ENCODE peak calls at places on chromosomes 1 and 21, in six cellular contexts. D is upper lobe of right lung, F is right cardiac atrium, Z is fibroblast of lung, O is cardiac muscle cell, C is kidney. H is an unnamed sample.

GRCh38 chr1:153888518-153888917 is 34.3 kb downstream of the GATAD2B start:
- DNase-seq in O (peak; percentile 56), C (no peak), D (no peak), Z (no peak), F (no peak), H (no peak)

GRCh38 chr1:211352985-211353515 is 26.4 kb downstream of the TRAF5 start:
- DNase-seq in C (no peak), F (no peak), Z (no peak), O (peak; percentile 17), D (no peak), H (no peak)

GRCh38 chr1:93707956-93708355 is 26.3 kb upstream of the BCAR3 start:
- DNase-seq in F (no peak), Z (no peak), D (peak; percentile 46), O (no peak), C (no peak), H (peak; percentile 36)

GRCh38 chr1:237875291-237875690 is 15.4 kb downstream of the ZP4 start:
- DNase-seq in C (no peak), D (no peak), Z (peak; percentile 70), O (no peak), F (no peak), H (no peak)

GRCh38 chr1:226643167-226643566 is 94.6 kb downstream of the STUM start:
- DNase-seq in C (peak; percentile 63), Z (peak; percentile 89), D (peak; percentile 77), O (no peak), F (no peak), H (peak; percentile 62)

GRCh38 chr1:3481836-3482589 is 27.5 kb downstream of the ARHGEF16 start:
- DNase-seq in C (peak; percentile 88), D (no peak), O (no peak), Z (no peak), F (no peak), H (no peak)

GRCh38 chr1:26788836-26789611 is 1.3 kb downstream of the PIGV start:
- DNase-seq in O (peak; percentile 85), C (peak; percentile 93), Z (peak; percentile 79), D (peak; percentile 89), F (peak; percentile 89), H (peak; percentile 84)

GRCh38 chr1:193013707-193014106 is 45.5 kb downstream of the UCHL5 start:
- DNase-seq in Z (no peak), O (no peak), F (no peak), C (no peak), D (no peak), H (no peak)

GRCh38 chr1:113976609-113977278 is 2.5 kb upstream of the OLFML3 start:
- DNase-seq in F (no peak), C (no peak), D (no peak), Z (peak; percentile 67), O (peak; percentile 41), H (no peak)

GRCh38 chr1:175009532-175009931 is 9.8 kb downstream of the CACYBP start:
- DNase-seq in C (no peak), O (no peak), F (no peak), D (no peak), Z (no peak), H (no peak)

GRCh38 chr1:43206721-43207228 is 34.6 kb downstream of the CFAP57 start:
- DNase-seq in F (peak; percentile 40), O (peak; percentile 73), Z (peak; percentile 98), C (peak; percentile 74), D (peak; percentile 72), H (no peak)

GRCh38 chr21:43712268-43712942 is 6.5 kb upstream of the PDXK start:
- DNase-seq in D (peak; percentile 87), C (peak; percentile 94), Z (peak; percentile 84), F (no peak), O (no peak), H (no peak)

GRCh38 chr21:32653326-32653901 is 41.2 kb upstream of the CFAP298 start:
- DNase-seq in O (peak; percentile 39), C (no peak), Z (no peak), D (no peak), F (no peak), H (peak; percentile 27)

GRCh38 chr1:79460773-79461436 is 454.4 kb upstream of the ADGRL4 start:
- DNase-seq in Z (no peak), O (no peak), F (no peak), D (no peak), C (no peak), H (no peak)

GRCh38 chr1:42747125-42747524 is 7.1 kb upstream of the CLDN19 start:
- DNase-seq in O (peak; percentile 76), F (peak; percentile 52), Z (no peak), C (no peak), D (no peak), H (peak; percentile 19)

GRCh38 chr1:1619917-1620361 is 4.6 kb downstream of the MIB2 start:
- DNase-seq in C (peak; percentile 69), O (no peak), F (peak; percentile 18), D (no peak), Z (no peak), H (no peak)

GRCh38 chr1:67350783-67351182 is 43.1 kb downstream of the IL12RB2 start:
- DNase-seq in C (no peak), D (no peak), Z (no peak), O (no peak), F (no peak), H (no peak)

GRCh38 chr1:100036718-100037664 is 67.2 kb downstream of the SLC35A3 start:
- DNase-seq in O (peak; percentile 5), C (no peak), D (no peak), Z (peak; percentile 70), F (no peak), H (no peak)

GRCh38 chr1:58774027-58774426 is 9.8 kb downstream of the JUN start:
- DNase-seq in Z (no peak), D (no peak), C (no peak), O (no peak), F (no peak), H (no peak)

GRCh38 chr1:56065729-56066128 is 513.6 kb downstream of the PLPP3 start:
- DNase-seq in C (no peak), F (no peak), D (no peak), O (no peak), Z (peak; percentile 64), H (no peak)

GRCh38 chr1:180887841-180888240 is 24.9 kb upstream of the KIAA1614 start:
- DNase-seq in C (no peak), F (no peak), O (no peak), Z (no peak), D (no peak), H (no peak)

DNA sequence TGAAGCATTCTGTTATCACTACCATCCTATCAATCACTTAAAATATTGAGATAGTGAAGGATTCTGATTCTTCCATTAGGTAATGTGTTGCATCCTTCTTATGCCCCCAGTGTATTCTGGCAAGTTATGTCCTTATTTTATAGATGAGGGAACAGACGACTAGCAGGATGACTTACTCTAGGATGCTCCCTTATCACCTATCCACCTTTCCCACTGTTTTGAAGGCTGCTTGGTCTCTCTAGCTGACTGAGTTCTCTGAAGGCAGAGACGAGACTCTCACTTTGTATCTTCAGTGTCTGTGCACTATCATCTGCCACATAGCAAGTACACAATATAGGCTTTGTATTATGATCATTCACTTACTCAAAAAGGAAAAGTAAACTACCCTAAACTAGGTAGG is 4.0 kb downstream of the GLUL start:
- DNase-seq in F (no peak), Z (no peak), C (no peak), D (no peak), O (no peak), H (no peak)
- H3K4me3 ChIP-seq in F (peak overlapping the region; percentile 91), Z (no peak overlapping the region), C (no peak overlapping the region), D (peak overlapping the region; percentile 94), O (no peak overlapping the region), H (no peak overlapping the region)

GRCh38 chr1:162383091-162383490 is 1.6 kb downstream of the C1orf226 start:
- DNase-seq in Z (no peak), D (no peak), F (no peak), C (no peak), O (no peak), H (no peak)

GRCh38 chr1:162380061-162380846 is 1.3 kb upstream of the C1orf226 start:
- DNase-seq in Z (peak; percentile 23), C (peak; percentile 60), O (no peak), F (no peak), D (no peak), H (no peak)

GRCh38 chr1:162381941-162382750 is 618 bp downstream of the C1orf226 start:
- DNase-seq in Z (no peak), F (no peak), D (no peak), C (peak; percentile 61), O (no peak), H (no peak)

GRCh38 chr1:162383516-162383915 is 2.0 kb downstream of the C1orf226 start:
- DNase-seq in C (no peak), D (no peak), O (no peak), F (no peak), Z (no peak), H (no peak)

DNA sequence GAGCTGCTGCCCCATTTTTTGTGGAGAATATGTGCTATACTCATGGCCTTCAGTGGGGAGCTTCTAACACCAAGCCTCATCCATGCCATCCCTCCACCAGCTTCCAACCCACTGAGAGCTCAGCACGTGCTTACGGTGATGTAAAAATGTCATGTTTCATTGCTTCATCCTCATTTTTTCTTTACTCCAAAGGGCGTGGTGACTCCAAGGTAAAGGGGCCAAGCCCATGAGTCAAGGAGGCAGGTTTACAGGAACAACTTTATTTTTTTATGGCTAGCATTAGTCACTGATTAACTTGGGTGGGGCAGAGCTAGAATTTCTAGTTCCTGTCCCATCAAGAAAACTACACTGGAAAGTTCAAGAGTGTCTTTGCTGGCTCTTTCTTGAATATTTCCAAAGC is at the start of gene C1orf226:
- DNase-seq in F (no peak), D (no peak), O (no peak), Z (peak; percentile 23), C (no peak), H (no peak)
- H3K27ac ChIP-seq in F (no peak within 1 kb of the TSS), D (peak within 1 kb of the TSS; percentile 47), O (no peak within 1 kb of the TSS), Z (no peak within 1 kb of the TSS), C (peak within 1 kb of the TSS; percentile 71), H (no peak within 1 kb of the TSS)

GRCh38 chr1:179881642-179882252 is 338 bp upstream of the TOR1AIP1 start:
- DNase-seq in D (no peak), Z (peak; percentile 94), F (no peak), O (no peak), C (no peak), H (no peak)
- H3K4me1 ChIP-seq in D (peaks cover 49% of the 10 kb centered on the region), Z (no peaks in the 10 kb centered on the region), F (no peaks in the 10 kb centered on the region), O (peaks cover 12% of the 10 kb centered on the region), C (peaks cover 15% of the 10 kb centered on the region), H (peaks cover 30% of the 10 kb centered on the region)

GRCh38 chr1:53367503-53368313 is 39.8 kb upstream of the LRP8 start:
- DNase-seq in D (peak; percentile 53), C (peak; percentile 37), O (peak; percentile 80), Z (no peak), F (no peak), H (peak; percentile 25)
- H3K4me3 ChIP-seq in D (no peak overlapping the region), C (no peak overlapping the region), O (no peak overlapping the region), Z (no peak overlapping the region), F (no peak overlapping the region), H (peak overlapping the region; percentile 43)

GRCh38 chr1:168939947-168940223 is 166.6 kb upstream of the ATP1B1 start:
- DNase-seq in Z (no peak), F (no peak), D (no peak), O (no peak), C (no peak), H (no peak)
- H3K27ac ChIP-seq in Z (no peak overlapping the region), F (no peak overlapping the region), D (no peak overlapping the region), O (no peak overlapping the region), C (peak overlapping the region; percentile 75), H (no peak overlapping the region)